ENCODE peak calls at places on chromosomes 2 and 18, in eight cellular contexts. One of them, this sample, is unnamed.

GRCh38 chr2:11292464-11293255 is 51.8 kb downstream of the ROCK2 start:
- DNase-seq in mammary epithelial cell: no peak
- DNase-seq in left ventricle myocardium inferior: no peak
- DNase-seq in GM12878: no peak
- DNase-seq in CD8-positive, alpha-beta T cell: no peak
- DNase-seq in heart right ventricle: peak
- DNase-seq in stomach: no peak
- DNase-seq in heart left ventricle: peak
- DNase-seq in this sample: no peak

GRCh38 chr2:44952143-44952805 is 10.8 kb downstream of the SIX3 start:
- DNase-seq in CD8-positive, alpha-beta T cell: no peak
- DNase-seq in heart right ventricle: no peak
- DNase-seq in heart left ventricle: no peak
- DNase-seq in GM12878: no peak
- DNase-seq in stomach: peak
- DNase-seq in mammary epithelial cell: peak
- DNase-seq in left ventricle myocardium inferior: no peak
- DNase-seq in this sample: no peak

GRCh38 chr2:160630801-160631590 is 137.4 kb upstream of the RBMS1 start:
- DNase-seq in CD8-positive, alpha-beta T cell: no peak
- DNase-seq in heart left ventricle: peak
- DNase-seq in mammary epithelial cell: no peak
- DNase-seq in GM12878: no peak
- DNase-seq in stomach: no peak
- DNase-seq in heart right ventricle: no peak
- DNase-seq in left ventricle myocardium inferior: peak
- DNase-seq in this sample: no peak

GRCh38 chr18:79490593-79491551 is 95.1 kb downstream of the NFATC1 start:
- DNase-seq in GM12878: no peak
- DNase-seq in CD8-positive, alpha-beta T cell: no peak
- DNase-seq in stomach: no peak
- DNase-seq in left ventricle myocardium inferior: peak
- DNase-seq in heart left ventricle: no peak
- DNase-seq in heart right ventricle: no peak
- DNase-seq in mammary epithelial cell: no peak
- DNase-seq in this sample: no peak

GRCh38 chr2:69582582-69583176 is 60.9 kb downstream of the AAK1 start:
- DNase-seq in GM12878: no peak
- DNase-seq in mammary epithelial cell: peak
- DNase-seq in stomach: peak
- DNase-seq in heart right ventricle: peak
- DNase-seq in left ventricle myocardium inferior: no peak
- DNase-seq in CD8-positive, alpha-beta T cell: no peak
- DNase-seq in heart left ventricle: peak
- DNase-seq in this sample: no peak

GRCh38 chr2:174485763-174486613 is 841 bp downstream of the GPR155 start:
- DNase-seq in heart left ventricle: peak
- DNase-seq in stomach: peak
- DNase-seq in GM12878: no peak
- DNase-seq in CD8-positive, alpha-beta T cell: peak
- DNase-seq in left ventricle myocardium inferior: peak
- DNase-seq in mammary epithelial cell: peak
- DNase-seq in heart right ventricle: peak
- DNase-seq in this sample: peak

GRCh38 chr2:19009510-19009909 is 348.9 kb downstream of the OSR1 start:
- DNase-seq in CD8-positive, alpha-beta T cell: no peak
- DNase-seq in GM12878: no peak
- DNase-seq in mammary epithelial cell: no peak
- DNase-seq in heart left ventricle: no peak
- DNase-seq in heart right ventricle: no peak
- DNase-seq in stomach: no peak
- DNase-seq in left ventricle myocardium inferior: no peak
- DNase-seq in this sample: no peak

GRCh38 chr2:169107645-169108044 is 38.3 kb downstream of the DHRS9 start:
- DNase-seq in left ventricle myocardium inferior: no peak
- DNase-seq in heart left ventricle: no peak
- DNase-seq in GM12878: no peak
- DNase-seq in mammary epithelial cell: no peak
- DNase-seq in stomach: no peak
- DNase-seq in CD8-positive, alpha-beta T cell: peak
- DNase-seq in heart right ventricle: no peak
- DNase-seq in this sample: no peak

GRCh38 chr2:177597759-177598158 is 205.2 kb downstream of the AGPS start:
- DNase-seq in CD8-positive, alpha-beta T cell: no peak
- DNase-seq in heart left ventricle: no peak
- DNase-seq in left ventricle myocardium inferior: no peak
- DNase-seq in heart right ventricle: no peak
- DNase-seq in stomach: no peak
- DNase-seq in GM12878: no peak
- DNase-seq in mammary epithelial cell: no peak
- DNase-seq in this sample: no peak

GRCh38 chr2:32632089-32632488 is 4.2 kb downstream of the TTC27 start:
- DNase-seq in heart left ventricle: no peak
- DNase-seq in CD8-positive, alpha-beta T cell: no peak
- DNase-seq in heart right ventricle: no peak
- DNase-seq in mammary epithelial cell: peak
- DNase-seq in left ventricle myocardium inferior: no peak
- DNase-seq in GM12878: no peak
- DNase-seq in stomach: no peak
- DNase-seq in this sample: no peak

GRCh38 chr2:239814136-239814916 is 210.8 kb downstream of the NDUFA10 start:
- DNase-seq in GM12878: no peak
- DNase-seq in mammary epithelial cell: no peak
- DNase-seq in CD8-positive, alpha-beta T cell: no peak
- DNase-seq in heart right ventricle: no peak
- DNase-seq in heart left ventricle: no peak
- DNase-seq in stomach: no peak
- DNase-seq in left ventricle myocardium inferior: peak
- DNase-seq in this sample: peak

DNA sequence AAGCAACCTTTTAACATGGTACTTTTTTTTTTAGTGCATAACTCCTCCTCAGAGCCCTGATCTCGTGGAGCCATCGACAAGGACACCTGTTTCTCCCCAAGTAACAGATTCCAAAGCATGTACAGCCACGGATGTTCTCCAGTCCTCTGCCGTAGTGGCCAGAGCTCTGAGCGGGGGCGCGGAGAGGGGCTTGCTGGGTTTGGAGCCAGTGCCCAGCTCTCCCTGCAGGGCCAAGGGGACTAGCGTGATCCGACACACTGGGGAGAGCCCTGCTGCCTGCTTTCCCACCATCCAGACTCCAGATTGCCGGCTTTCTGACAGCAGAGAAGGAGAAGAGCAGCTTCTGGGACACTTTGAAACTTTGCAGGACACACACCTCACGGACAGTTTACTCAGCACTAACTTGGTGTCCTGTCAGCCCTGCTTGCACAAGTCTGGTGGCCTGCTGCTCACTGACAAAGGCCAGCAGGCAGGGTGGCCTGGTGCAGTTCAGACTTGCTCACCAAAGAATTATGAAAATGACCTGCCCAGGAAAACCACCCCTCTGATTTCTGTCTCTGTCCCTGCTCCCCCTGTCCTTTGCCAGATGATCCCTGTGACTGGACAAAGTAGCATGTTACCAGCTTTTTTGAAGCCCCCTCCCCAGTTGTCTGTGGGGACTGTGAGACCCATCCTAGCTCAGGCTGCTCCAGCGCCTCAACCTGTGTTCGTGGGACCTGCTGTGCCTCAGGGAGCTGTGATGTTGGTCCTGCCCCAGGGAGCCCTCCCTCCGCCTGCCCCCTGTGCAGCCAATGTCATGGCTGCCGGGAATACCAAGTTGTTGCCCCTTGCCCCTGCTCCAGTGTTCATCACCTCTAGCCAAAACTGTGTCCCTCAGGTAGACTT is 4.5 kb downstream of the KLF11 start:
- DNase-seq in mammary epithelial cell: no peak
- DNase-seq in left ventricle myocardium inferior: no peak
- DNase-seq in heart left ventricle: no peak
- DNase-seq in heart right ventricle: no peak
- DNase-seq in stomach: no peak
- DNase-seq in GM12878: no peak
- DNase-seq in CD8-positive, alpha-beta T cell: no peak
- DNase-seq in this sample: no peak
- H3K27ac ChIP-seq in mammary epithelial cell: no peak
- H3K27ac ChIP-seq in left ventricle myocardium inferior: peak
- H3K27ac ChIP-seq in heart left ventricle: no peak
- H3K27ac ChIP-seq in heart right ventricle: no peak
- H3K27ac ChIP-seq in stomach: peak
- H3K27ac ChIP-seq in GM12878: no peak
- H3K27ac ChIP-seq in CD8-positive, alpha-beta T cell: no peak
- H3K27ac ChIP-seq in this sample: no peak

GRCh38 chr2:172462393-172463381 is 35.3 kb downstream of the ITGA6 start:
- DNase-seq in heart right ventricle: no peak
- DNase-seq in heart left ventricle: no peak
- DNase-seq in stomach: no peak
- DNase-seq in GM12878: peak
- DNase-seq in left ventricle myocardium inferior: no peak
- DNase-seq in CD8-positive, alpha-beta T cell: peak
- DNase-seq in mammary epithelial cell: peak
- DNase-seq in this sample: no peak
- H3K27ac ChIP-seq in heart right ventricle: peak
- H3K27ac ChIP-seq in heart left ventricle: no peak
- H3K27ac ChIP-seq in stomach: peak
- H3K27ac ChIP-seq in GM12878: no peak
- H3K27ac ChIP-seq in left ventricle myocardium inferior: peak
- H3K27ac ChIP-seq in CD8-positive, alpha-beta T cell: peak
- H3K27ac ChIP-seq in mammary epithelial cell: peak
- H3K27ac ChIP-seq in this sample: no peak

DNA sequence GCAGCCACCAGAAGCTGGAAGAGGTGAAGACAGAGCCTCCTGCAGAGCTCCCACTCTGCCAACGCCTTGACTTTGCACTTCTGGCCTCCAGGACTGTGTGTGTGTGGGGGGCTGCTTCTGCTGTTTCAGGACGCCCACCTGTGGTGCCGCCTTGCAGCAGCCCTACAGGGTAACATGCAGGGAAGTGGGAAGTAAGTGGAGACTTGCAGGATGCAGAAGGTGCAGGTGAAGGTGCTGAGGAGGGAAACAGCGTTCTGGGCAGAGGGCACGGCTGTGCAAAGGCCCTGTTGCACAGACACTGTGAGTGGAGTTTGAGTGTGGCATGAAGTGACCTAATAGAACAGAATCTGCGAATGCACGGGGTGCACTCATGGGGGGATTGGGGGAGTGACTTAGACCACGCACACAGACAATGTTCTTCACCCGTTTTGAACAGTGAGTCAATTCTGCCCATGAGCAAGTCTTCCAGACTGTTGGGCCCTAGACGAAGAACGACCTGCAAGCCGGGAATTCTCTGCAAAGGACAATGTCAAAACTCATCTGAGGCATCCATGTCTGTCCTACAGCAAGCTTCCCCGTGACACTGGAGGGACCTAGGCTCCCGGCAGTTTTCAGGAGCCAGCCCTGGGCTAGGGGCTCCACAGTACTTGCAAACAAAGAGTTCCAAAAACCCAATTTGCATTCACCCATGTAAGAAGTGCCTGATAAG is 19.1 kb downstream of the MBP start:
- DNase-seq in heart right ventricle: no peak
- DNase-seq in stomach: no peak
- DNase-seq in mammary epithelial cell: no peak
- DNase-seq in CD8-positive, alpha-beta T cell: no peak
- DNase-seq in left ventricle myocardium inferior: no peak
- DNase-seq in heart left ventricle: no peak
- DNase-seq in GM12878: no peak
- DNase-seq in this sample: no peak
- H3K27ac ChIP-seq in heart right ventricle: peak
- H3K27ac ChIP-seq in stomach: peak
- H3K27ac ChIP-seq in mammary epithelial cell: peak
- H3K27ac ChIP-seq in CD8-positive, alpha-beta T cell: no peak
- H3K27ac ChIP-seq in left ventricle myocardium inferior: peak
- H3K27ac ChIP-seq in heart left ventricle: peak
- H3K27ac ChIP-seq in GM12878: no peak
- H3K27ac ChIP-seq in this sample: no peak

GRCh38 chr2:71126957-71127356 is 3.1 kb downstream of the MCEE start:
- DNase-seq in GM12878: no peak
- DNase-seq in heart left ventricle: no peak
- DNase-seq in mammary epithelial cell: no peak
- DNase-seq in heart right ventricle: no peak
- DNase-seq in left ventricle myocardium inferior: no peak
- DNase-seq in CD8-positive, alpha-beta T cell: no peak
- DNase-seq in stomach: no peak
- DNase-seq in this sample: no peak

GRCh38 chr2:71125506-71126294 is 4.3 kb downstream of the MCEE start:
- DNase-seq in left ventricle myocardium inferior: no peak
- DNase-seq in mammary epithelial cell: no peak
- DNase-seq in stomach: no peak
- DNase-seq in heart right ventricle: no peak
- DNase-seq in GM12878: no peak
- DNase-seq in CD8-positive, alpha-beta T cell: no peak
- DNase-seq in heart left ventricle: no peak
- DNase-seq in this sample: no peak

GRCh38 chr2:71121479-71121878 is 8.6 kb downstream of the MCEE start:
- DNase-seq in mammary epithelial cell: no peak
- DNase-seq in GM12878: no peak
- DNase-seq in heart left ventricle: no peak
- DNase-seq in CD8-positive, alpha-beta T cell: no peak
- DNase-seq in stomach: no peak
- DNase-seq in left ventricle myocardium inferior: no peak
- DNase-seq in heart right ventricle: no peak
- DNase-seq in this sample: no peak

GRCh38 chr2:71120195-71120594 is 9.8 kb downstream of the MCEE start:
- DNase-seq in mammary epithelial cell: no peak
- DNase-seq in left ventricle myocardium inferior: no peak
- DNase-seq in GM12878: no peak
- DNase-seq in stomach: no peak
- DNase-seq in heart right ventricle: no peak
- DNase-seq in CD8-positive, alpha-beta T cell: no peak
- DNase-seq in heart left ventricle: no peak
- DNase-seq in this sample: no peak

GRCh38 chr2:71122917-71123316 is 7.1 kb downstream of the MCEE start:
- DNase-seq in heart left ventricle: no peak
- DNase-seq in stomach: no peak
- DNase-seq in GM12878: no peak
- DNase-seq in left ventricle myocardium inferior: no peak
- DNase-seq in CD8-positive, alpha-beta T cell: no peak
- DNase-seq in mammary epithelial cell: no peak
- DNase-seq in heart right ventricle: no peak
- DNase-seq in this sample: no peak
- H3K27ac ChIP-seq in heart left ventricle: no peak
- H3K27ac ChIP-seq in stomach: no peak
- H3K27ac ChIP-seq in GM12878: no peak
- H3K27ac ChIP-seq in left ventricle myocardium inferior: no peak
- H3K27ac ChIP-seq in CD8-positive, alpha-beta T cell: no peak
- H3K27ac ChIP-seq in mammary epithelial cell: no peak
- H3K27ac ChIP-seq in heart right ventricle: no peak
- H3K27ac ChIP-seq in this sample: no peak

This sample was measured in thyroid gland.